ENCODE peak calls at places on chromosomes 6 and 20, in ten cellular contexts. A is CD4-positive, alpha-beta memory T cell; M is H1; V is GM23248; C is psoas muscle; O is colonic mucosa; D is HCT116; F is neuronal stem cell; E is ovary; B is endodermal cell. L is an unnamed sample.

GRCh38 chr20:9339708-9340107 is 174.7 kb upstream of the LAMP5 start:
- DNase-seq in E (no peak), B (no peak), V (no peak), F (no peak), C (no peak), A (no peak), M (no peak), D (no peak), O (no peak), L (no peak)

GRCh38 chr6:134740473-134741192 is 209.3 kb downstream of the ALDH8A1 start:
- DNase-seq in M (no peak), C (no peak), D (no peak), F (no peak), O (no peak), V (peak; percentile 18), B (no peak), E (no peak), A (no peak), L (no peak)

GRCh38 chr20:42461321-42461720 is 728.4 kb downstream of the PTPRT start:
- DNase-seq in O (no peak), E (no peak), C (no peak), V (no peak), D (no peak), B (no peak), M (no peak), F (no peak), A (no peak), L (no peak)

GRCh38 chr6:453152-453551 is 61.6 kb downstream of the IRF4 start:
- DNase-seq in A (no peak), E (no peak), B (peak; percentile 32), M (no peak), V (peak; percentile 59), F (no peak), O (no peak), C (peak; percentile 54), D (no peak), L (no peak)

GRCh38 chr6:111852704-111853103 is 20.5 kb downstream of the FYN start:
- DNase-seq in O (no peak), E (no peak), F (no peak), B (no peak), A (no peak), C (no peak), M (no peak), D (no peak), V (peak; percentile 74), L (no peak)

GRCh38 chr20:47328841-47329448 is 27.6 kb downstream of the ZMYND8 start:
- DNase-seq in C (peak; percentile 8), A (no peak), F (no peak), D (no peak), O (no peak), B (no peak), M (no peak), V (no peak), E (no peak), L (no peak)

GRCh38 chr20:2946988-2947961 is 74.0 kb downstream of the PTPRA start:
- DNase-seq in E (no peak), A (no peak), C (no peak), V (no peak), D (no peak), B (no peak), M (no peak), O (no peak), F (peak; percentile 71), L (no peak)

GRCh38 chr6:15089569-15090144 is 156.2 kb upstream of the JARID2 start:
- DNase-seq in M (no peak), B (no peak), V (no peak), A (no peak), D (no peak), E (no peak), F (no peak), C (no peak), O (no peak), L (no peak)

GRCh38 chr6:53115741-53116140 is 32.9 kb downstream of the GCM1 start:
- DNase-seq in O (no peak), C (no peak), D (no peak), E (no peak), V (no peak), M (no peak), B (no peak), A (no peak), F (no peak), L (no peak)

GRCh38 chr6:79946242-79946641 is 1.1 kb downstream of the ELOVL4 start:
- DNase-seq in B (peak; percentile 67), O (no peak), C (no peak), E (no peak), F (peak; percentile 39), V (peak; percentile 49), M (no peak), A (peak; percentile 37), D (no peak), L (no peak)

GRCh38 chr20:48613926-48614325 is 213.9 kb downstream of the PREX1 start:
- DNase-seq in V (no peak), D (no peak), M (no peak), E (no peak), F (no peak), A (no peak), C (no peak), B (no peak), O (no peak), L (no peak)

GRCh38 chr20:63536997-63537524 is at the start of gene PTK6:
- DNase-seq in O (peak; percentile 88), E (peak; percentile 29), V (no peak), D (no peak), B (no peak), C (peak; percentile 50), M (no peak), F (no peak), A (no peak), L (peak; percentile 57)

GRCh38 chr20:37841991-37842390 is 60.9 kb upstream of the VSTM2L start:
- DNase-seq in D (no peak), C (no peak), A (no peak), O (no peak), V (no peak), B (no peak), M (no peak), F (peak; percentile 67), E (no peak), L (no peak)

GRCh38 chr6:46964716-46965519 is 43.2 kb upstream of the ADGRF5 start:
- DNase-seq in F (no peak), O (no peak), C (no peak), M (no peak), V (peak; percentile 27), E (no peak), B (no peak), D (no peak), A (no peak), L (no peak)

GRCh38 chr6:155352130-155352420 is 37.8 kb upstream of the TFB1M start:
- DNase-seq in E (no peak), B (no peak), F (no peak), D (no peak), M (no peak), O (no peak), A (no peak), C (no peak), V (no peak), L (no peak)

GRCh38 chr6:20202699-20203302 is 9.5 kb downstream of the MBOAT1 start:
- DNase-seq in M (no peak), B (no peak), O (no peak), F (no peak), C (no peak), V (no peak), D (no peak), E (no peak), A (no peak), L (no peak)
- H3K4me3 ChIP-seq in M (no peak overlapping the region), B (no peak overlapping the region), O (no peak overlapping the region), F (no peak overlapping the region), C (no peak overlapping the region), V (no peak overlapping the region), D (no peak overlapping the region), E (no peak overlapping the region), A (no peak overlapping the region), L (no peak overlapping the region)

GRCh38 chr6:16324622-16325225 is 86.3 kb downstream of the GMPR start:
- DNase-seq in O (no peak), V (no peak), A (no peak), M (no peak), E (no peak), B (peak; percentile 45), D (no peak), C (no peak), F (no peak), L (no peak)
- H3K4me1 ChIP-seq in O (peaks cover 4% of the 10 kb centered on the region), V (peaks cover 16% of the 10 kb centered on the region), A (peaks cover 61% of the 10 kb centered on the region), M (peaks cover 6% of the 10 kb centered on the region), E (peaks cover 3% of the 10 kb centered on the region), B (peaks cover 9% of the 10 kb centered on the region), D (peaks cover 34% of the 10 kb centered on the region), C (peaks cover 45% of the 10 kb centered on the region), F (peaks cover 21% of the 10 kb centered on the region), L (peaks cover 11% of the 10 kb centered on the region)

GRCh38 chr6:31079656-31080261 is 32.6 kb downstream of the C6orf15 start:
- DNase-seq in E (peak; percentile 70), B (peak; percentile 93), F (peak; percentile 65), A (peak; percentile 68), V (peak; percentile 83), C (peak; percentile 46), D (peak; percentile 38), O (peak; percentile 80), M (peak; percentile 29), L (no peak)
- H3K4me3 ChIP-seq in E (no peak overlapping the region), B (no peak overlapping the region), F (no peak overlapping the region), A (no peak overlapping the region), V (peak overlapping the region; percentile 25), C (peak overlapping the region; percentile 21), D (no peak overlapping the region), O (peak overlapping the region; percentile 1), M (no peak overlapping the region), L (peak overlapping the region; percentile 44)

GRCh38 chr6:11215773-11216172 is 16.7 kb downstream of the NEDD9 start:
- DNase-seq in A (no peak), C (no peak), V (no peak), M (no peak), F (no peak), D (no peak), B (no peak), O (no peak), E (no peak), L (no peak)

GRCh38 chr6:11218477-11218826 is 14.0 kb downstream of the NEDD9 start:
- DNase-seq in E (no peak), F (no peak), O (no peak), M (no peak), B (no peak), A (no peak), V (no peak), C (no peak), D (no peak), L (no peak)

GRCh38 chr6:11218827-11219826 is 13.3 kb downstream of the NEDD9 start:
- DNase-seq in D (no peak), V (no peak), B (no peak), C (no peak), E (no peak), O (peak; percentile 76), F (no peak), A (no peak), M (no peak), L (peak; percentile 81)

GRCh38 chr6:11217360-11218076 is 14.9 kb downstream of the NEDD9 start:
- DNase-seq in M (no peak), V (no peak), B (no peak), A (no peak), F (no peak), D (no peak), O (peak; percentile 77), C (no peak), E (no peak), L (no peak)

DNA sequence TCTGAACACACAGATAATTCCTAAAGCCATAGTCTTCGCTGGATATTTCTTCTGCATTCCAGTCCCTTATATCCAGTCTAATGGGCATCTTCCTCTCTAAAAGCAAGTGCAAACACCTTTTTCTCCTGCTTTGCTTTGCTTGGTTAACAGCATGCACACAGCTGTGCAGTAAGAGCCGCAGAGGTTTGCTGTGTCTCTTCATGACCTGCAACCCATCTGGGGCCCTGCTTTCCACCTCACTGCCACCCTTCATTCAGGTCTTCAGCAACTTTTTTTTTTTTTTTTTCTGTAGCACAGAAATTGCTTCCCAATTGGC is 14.4 kb downstream of the NEDD9 start:
- DNase-seq in M (no peak), F (no peak), E (no peak), A (no peak), B (no peak), O (no peak), V (no peak), C (no peak), D (no peak), L (no peak)
- H3K4me1 ChIP-seq in M (no peaks in the 10 kb centered on the region), F (peaks cover 10% of the 10 kb centered on the region), E (no peaks in the 10 kb centered on the region), A (peaks cover 26% of the 10 kb centered on the region), B (peaks cover 27% of the 10 kb centered on the region), O (peaks cover 46% of the 10 kb centered on the region), V (peaks cover 10% of the 10 kb centered on the region), C (peaks cover 39% of the 10 kb centered on the region), D (no peaks in the 10 kb centered on the region), L (peaks cover 71% of the 10 kb centered on the region)